ENCODE peak calls at places on chromosomes 4 and X, in four cellular contexts. B is NB4; T is GM12878; Y is activated CD8-positive, alpha-beta T cell treated with anti-CD3 and anti-CD28 coated beads for 36 hours. L is an unnamed sample.

GRCh38 chr4:7968262-7968896 is 28.7 kb upstream of the AFAP1 start:
- DNase-seq in Y (no peak), T (no peak), B (no peak), L (no peak)

GRCh38 chr4:102825261-102826071 is 1.9 kb downstream of the UBE2D3 start:
- DNase-seq in T (no peak), Y (peak), B (peak), L (peak)

GRCh38 chrX:3599787-3600465 is 113.5 kb downstream of the PRKX start:
- DNase-seq in T (no peak), Y (no peak), B (no peak), L (no peak)

GRCh38 chrX:50941638-50942037 is 31.1 kb downstream of the BMP15 start:
- DNase-seq in Y (peak), B (peak), T (no peak), L (no peak)

GRCh38 chr4:113540859-113541258 is 220.7 kb downstream of the CAMK2D start:
- DNase-seq in T (no peak), B (no peak), Y (peak), L (peak)

GRCh38 chr4:13024147-13025105 is 459.7 kb downstream of the RAB28 start:
- DNase-seq in B (no peak), Y (no peak), T (no peak), L (no peak)

GRCh38 chr4:55611358-55612059 is 19.5 kb upstream of the PDCL2 start:
- DNase-seq in B (no peak), T (no peak), Y (no peak), L (no peak)

GRCh38 chr4:102344955-102345794 is at the start of gene SLC39A8:
- DNase-seq in T (peak), B (peak), Y (peak), L (peak)

GRCh38 chr4:40227284-40227683 is 30.5 kb downstream of the RHOH start:
- DNase-seq in B (peak), T (peak), Y (peak), L (peak)

GRCh38 chr4:1211951-1212545 is 36.9 kb downstream of the CTBP1 start:
- DNase-seq in Y (no peak), B (no peak), T (no peak), L (no peak)

GRCh38 chrX:131626681-131627296 is 82.9 kb downstream of the OR13H1 start:
- DNase-seq in T (no peak), Y (no peak), B (no peak), L (no peak)

GRCh38 chr4:76984788-76985211 is 35.2 kb downstream of the SEPTIN11 start:
- DNase-seq in T (no peak), Y (no peak), B (no peak), L (no peak)

GRCh38 chr4:128571747-128572146 is 237.8 kb upstream of the JADE1 start:
- DNase-seq in Y (no peak), T (no peak), B (no peak), L (no peak)

GRCh38 chr4:188130355-188130754 is 8.9 kb upstream of the TRIML1 start:
- DNase-seq in B (no peak), Y (no peak), T (no peak), L (no peak)
- TF ChIP-seq CTCF in B (no peak), Y (no peak), T (no peak), L (no peak)

DNA sequence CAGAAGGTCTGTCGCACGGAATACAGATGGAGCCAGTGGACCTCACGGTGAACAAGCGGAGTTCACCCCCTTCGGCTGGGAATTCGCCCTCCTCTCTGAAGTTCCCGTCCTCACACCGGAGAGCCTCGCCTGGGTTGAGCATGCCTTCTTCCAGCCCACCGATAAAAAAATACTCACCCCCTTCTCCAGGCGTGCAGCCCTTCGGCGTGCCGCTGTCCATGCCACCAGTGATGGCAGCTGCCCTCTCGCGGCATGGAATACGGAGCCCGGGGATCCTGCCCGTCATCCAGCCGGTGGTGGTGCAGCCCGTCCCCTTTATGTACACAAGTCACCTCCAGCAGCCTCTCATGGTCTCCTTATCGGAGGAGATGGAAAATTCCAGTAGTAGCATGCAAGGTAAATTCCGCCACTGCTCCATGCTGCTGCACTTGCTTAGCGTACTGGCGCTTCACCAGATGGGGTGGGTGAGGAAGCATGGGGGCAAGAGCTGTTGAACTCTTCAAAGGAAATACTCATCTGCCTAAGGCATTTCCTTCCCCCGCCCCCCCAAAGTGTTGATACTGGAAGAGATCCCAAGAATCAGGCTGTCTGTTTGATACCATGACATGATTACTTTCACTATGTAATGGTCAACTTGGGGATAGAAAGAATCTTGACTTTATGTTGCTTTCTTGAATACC is 24.8 kb downstream of the KLF3 start:
- DNase-seq in Y (no peak), B (no peak), T (no peak), L (no peak)
- TF ChIP-seq CTCF in Y (no peak), B (no peak), T (no peak), L (no peak)

GRCh38 chrX:140092121-140092520 is 126.8 kb upstream of the CXorf66 start:
- DNase-seq in B (no peak), Y (no peak), T (no peak), L (peak)
- TF ChIP-seq CTCF in B (no peak), Y (no peak), T (no peak), L (no peak)

DNA sequence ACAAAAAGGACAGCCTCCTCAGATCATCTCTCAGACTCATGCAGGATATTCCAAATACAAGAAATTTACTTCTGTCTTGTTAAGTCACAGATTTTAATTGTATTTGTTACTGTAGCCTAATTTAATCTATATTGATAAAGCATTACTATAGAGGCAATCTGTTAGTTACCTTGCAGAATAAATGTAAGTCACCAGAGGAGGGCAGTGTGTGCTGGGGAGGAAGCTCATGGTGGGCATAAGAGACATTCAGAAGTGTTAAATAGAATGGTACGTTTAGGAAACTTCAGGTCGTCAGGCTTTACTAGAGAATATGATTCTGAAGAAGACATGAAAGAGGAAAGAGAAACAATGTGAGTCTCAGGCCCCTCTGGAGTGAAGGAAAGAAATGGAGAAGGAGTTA is 37.3 kb upstream of the INPP4B start:
- DNase-seq in T (no peak), B (peak), Y (peak), L (no peak)
- TF ChIP-seq CTCF in T (no peak), B (no peak), Y (no peak), L (peak)

DNA sequence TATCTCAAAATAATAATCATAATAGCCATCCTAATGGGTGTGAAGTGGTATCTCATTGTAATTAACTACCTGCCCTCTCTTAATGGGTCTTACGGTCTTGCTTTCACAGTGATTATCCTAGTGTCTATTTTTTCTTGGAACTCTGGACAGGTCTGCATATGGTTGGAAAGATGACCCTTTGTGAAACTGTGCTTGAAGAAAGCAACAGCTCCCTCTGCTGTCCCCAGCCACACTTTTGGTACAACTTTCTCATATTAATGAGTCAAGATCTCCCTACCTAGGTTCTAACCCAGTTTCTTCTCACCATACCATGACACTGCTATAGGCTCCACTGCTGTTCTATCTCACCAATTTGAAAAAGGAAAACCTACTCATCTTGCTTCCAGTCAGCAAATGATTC is 2.4 kb downstream of the TFDP3 start:
- DNase-seq in T (no peak), Y (peak), B (peak), L (no peak)
- TF ChIP-seq CTCF in T (no peak), Y (no peak), B (peak), L (peak)

GRCh38 chrX:17563515-17563914 is 173.8 kb upstream of the SCML1 start:
- DNase-seq in T (no peak), B (no peak), Y (no peak), L (no peak)

GRCh38 chrX:17563076-17563475 is 174.2 kb upstream of the SCML1 start:
- DNase-seq in T (no peak), Y (no peak), B (no peak), L (no peak)

GRCh38 chrX:17564689-17565409 is 172.4 kb upstream of the SCML1 start:
- DNase-seq in T (no peak), Y (no peak), B (no peak), L (no peak)

GRCh38 chrX:17567173-17567572 is 170.1 kb upstream of the SCML1 start:
- DNase-seq in B (no peak), Y (no peak), T (no peak), L (no peak)

GRCh38 chrX:17567821-17568220 is 169.5 kb upstream of the SCML1 start:
- DNase-seq in Y (no peak), T (no peak), B (no peak), L (no peak)
- TF ChIP-seq CTCF in Y (no peak), T (no peak), B (no peak), L (no peak)

DNA sequence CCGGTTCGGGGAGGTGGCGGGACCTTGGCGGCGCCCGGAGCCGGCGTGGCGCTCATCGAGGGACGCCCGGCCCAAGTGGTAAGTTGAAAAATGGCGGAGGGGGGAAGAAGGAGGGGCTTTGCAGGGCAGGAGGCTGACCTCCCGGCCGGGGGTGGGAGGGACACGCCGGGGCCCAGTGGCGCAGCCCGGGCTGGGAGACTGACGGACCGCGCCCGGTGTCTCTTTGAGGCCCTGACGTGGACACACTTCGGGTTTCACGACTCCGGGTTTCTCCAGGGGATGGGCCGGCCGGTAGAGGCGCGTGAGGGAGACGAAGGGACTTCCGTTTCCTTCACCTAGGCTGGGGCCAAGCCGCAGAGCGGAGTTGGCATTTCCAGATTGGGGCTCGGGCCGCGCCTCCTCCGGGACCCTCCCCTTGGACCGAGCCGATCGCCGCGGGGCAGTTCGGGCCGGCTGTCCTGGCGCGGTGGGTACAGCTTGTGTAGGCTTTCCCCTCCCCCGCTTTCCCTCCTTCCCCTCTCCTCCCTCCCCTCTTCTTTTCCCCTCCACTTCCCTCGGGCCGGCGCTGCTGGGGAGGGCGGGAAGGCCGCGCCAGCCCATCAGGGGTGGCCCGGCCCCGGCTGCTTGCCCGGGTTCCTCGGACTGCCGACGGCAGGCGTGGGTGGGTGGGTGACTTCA is at the start of gene XIAP:
- DNase-seq in T (peak), Y (peak), B (peak), L (peak)
- TF ChIP-seq CTCF in T (no peak), Y (no peak), B (no peak), L (no peak)

DNA sequence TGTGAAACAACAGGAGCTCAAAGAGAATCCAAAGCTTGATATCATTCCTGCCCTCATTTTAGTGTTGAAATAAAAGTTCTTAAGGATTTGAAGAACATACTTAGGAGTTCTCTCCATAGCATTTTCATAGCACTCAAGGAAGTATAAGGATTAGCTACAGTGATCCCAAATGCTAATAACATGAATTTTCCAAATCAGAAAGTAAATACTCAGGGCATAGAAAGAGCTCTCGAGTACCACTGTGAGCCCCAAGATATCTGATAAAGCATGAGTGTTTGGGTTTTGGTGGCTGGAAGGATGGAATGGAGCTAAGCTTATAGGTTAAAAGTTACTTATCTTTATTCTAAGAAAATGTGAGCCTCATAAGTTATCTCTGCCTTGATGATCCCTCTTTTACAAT is 584.9 kb downstream of the KCNIP4 start:
- DNase-seq in B (no peak), T (no peak), Y (no peak), L (no peak)
- TF ChIP-seq CTCF in B (no peak), T (no peak), Y (no peak), L (no peak)

GRCh38 chrX:150366951-150367545 is 3.9 kb downstream of the MAMLD1 start:
- DNase-seq in T (no peak), B (no peak), Y (peak), L (no peak)

GRCh38 chrX:150363561-150364346 is 637 bp downstream of the MAMLD1 start:
- DNase-seq in T (no peak), Y (peak), B (peak), L (no peak)

GRCh38 chrX:150365051-150365952 is 2.2 kb downstream of the MAMLD1 start:
- DNase-seq in B (peak), Y (peak), T (no peak), L (no peak)

GRCh38 chrX:150364347-150365050 is 1.4 kb downstream of the MAMLD1 start:
- DNase-seq in T (no peak), B (peak), Y (peak), L (no peak)

DNA sequence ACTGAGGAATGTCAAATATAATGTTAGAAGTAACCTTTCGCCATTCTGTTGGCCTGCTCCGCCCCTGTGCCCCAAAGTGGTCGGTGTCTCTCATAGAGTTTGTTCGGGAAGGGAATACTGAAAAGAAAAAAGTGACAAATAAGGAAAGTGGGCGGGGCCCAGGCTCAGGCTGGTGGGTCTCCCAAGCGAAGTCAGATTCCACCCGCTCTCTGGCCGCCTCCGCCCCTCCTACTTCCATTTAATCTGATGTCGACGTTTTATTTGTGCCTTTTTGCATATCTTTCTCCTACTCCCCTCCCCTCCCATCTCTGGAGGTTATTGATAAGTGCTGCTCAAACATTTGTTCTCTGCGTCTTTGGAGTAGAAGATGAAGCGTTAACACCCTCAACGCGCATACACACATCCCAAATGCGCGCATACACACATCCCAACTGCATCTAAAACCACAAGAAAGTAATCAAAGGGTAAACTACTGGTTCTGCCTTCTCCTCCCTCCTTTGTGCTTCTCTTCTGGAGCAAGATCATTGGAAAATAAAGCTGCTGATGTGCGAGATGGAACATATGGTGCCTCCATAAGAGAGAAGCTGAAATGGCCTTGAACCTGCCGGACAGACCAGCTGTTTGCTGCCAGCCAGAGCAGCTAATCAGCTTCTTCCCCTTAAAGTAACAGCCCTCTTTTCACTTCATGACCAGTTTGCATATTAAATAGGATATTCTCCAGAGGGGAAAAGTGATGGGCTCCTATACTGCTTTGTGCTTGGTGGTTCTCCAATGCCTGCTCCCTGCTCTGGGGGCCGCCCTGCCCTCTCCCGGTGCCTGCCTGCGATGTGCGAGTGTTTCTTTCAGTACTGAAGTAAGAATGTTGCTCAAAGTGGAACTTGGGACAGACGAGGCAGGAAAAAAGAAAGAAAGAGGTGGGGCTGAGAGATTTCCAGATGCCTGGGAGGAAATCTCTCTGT is 3.1 kb downstream of the MAMLD1 start:
- DNase-seq in B (no peak), Y (peak), T (no peak), L (no peak)
- TF ChIP-seq CTCF in B (no peak), Y (no peak), T (no peak), L (no peak)

GRCh38 chrX:40871385-40872082 is 136.2 kb upstream of the MED14 start:
- DNase-seq in B (no peak), T (peak), Y (peak), L (peak)
- TF ChIP-seq CTCF in B (no peak), T (peak), Y (no peak), L (no peak)

L was measured in GM06990.